ENCODE peak calls at places on chromosomes 13 and 19, in nine cellular contexts. E, S, C, G, Y, T, O, V and M are unnamed samples. For H3K4me1 and H3K27me3, the result is how much of the 10 kb centered on the place peaks cover.

GRCh38 chr13:81929988-81930387 is 1589.1 kb upstream of the SPRY2 start:
- DNase-seq in E (no peak), S (no peak), C (no peak), G (peak), Y (no peak), T (peak), O (no peak), V (peak), M (no peak)

GRCh38 chr13:39676315-39676876 is 20.9 kb downstream of the COG6 start:
- DNase-seq in E (no peak), S (no peak), C (peak), G (peak), Y (peak), T (peak), O (no peak), V (peak), M (no peak)

GRCh38 chr13:101308247-101309013 is 107.9 kb downstream of the NALCN start:
- DNase-seq in E (no peak), S (no peak), C (no peak), G (peak), Y (no peak), T (peak), O (no peak), V (no peak), M (no peak)

GRCh38 chr19:47658431-47659383 is 49.8 kb downstream of the BICRA start:
- DNase-seq in E (no peak), S (no peak), C (no peak), G (no peak), Y (no peak), T (peak), O (no peak), V (no peak), M (peak)

GRCh38 chr19:42461700-42462324 is 19.1 kb upstream of the CXCL17 start:
- DNase-seq in E (no peak), S (no peak), C (peak), G (peak), Y (no peak), T (no peak), O (no peak), V (no peak), M (no peak)

GRCh38 chr13:74194856-74195255 is 60.7 kb upstream of the KLF12 start:
- DNase-seq in E (no peak), S (no peak), C (no peak), G (no peak), Y (no peak), T (peak), O (no peak), V (no peak), M (no peak)

GRCh38 chr13:40210865-40211585 is 455.4 kb downstream of the FOXO1 start:
- DNase-seq in E (no peak), S (no peak), C (no peak), G (no peak), Y (no peak), T (no peak), O (no peak), V (no peak), M (no peak)

GRCh38 chr13:68608147-68608546 is 1378.0 kb upstream of the PCDH9 start:
- DNase-seq in E (no peak), S (no peak), C (no peak), G (no peak), Y (no peak), T (peak), O (no peak), V (no peak), M (no peak)

GRCh38 chr13:28620011-28620830 is 38.7 kb upstream of the POMP start:
- DNase-seq in E (no peak), S (no peak), C (no peak), G (no peak), Y (no peak), T (peak), O (no peak), V (no peak), M (no peak)

GRCh38 chr13:113635709-113636108 is 22.3 kb downstream of the ATP4B start:
- DNase-seq in E (no peak), S (no peak), C (no peak), G (no peak), Y (no peak), T (no peak), O (no peak), V (no peak), M (no peak)

GRCh38 chr13:87712012-87712411 is 40.8 kb downstream of the SLITRK5 start:
- DNase-seq in E (no peak), S (no peak), C (no peak), G (no peak), Y (no peak), T (no peak), O (no peak), V (no peak), M (no peak)

GRCh38 chr13:62747152-62747551 is 1331.5 kb upstream of the PCDH20 start:
- DNase-seq in E (no peak), S (no peak), C (no peak), G (no peak), Y (peak), T (no peak), O (no peak), V (peak), M (no peak)

GRCh38 chr13:44079413-44080205 is 199.9 kb downstream of the LACC1 start:
- DNase-seq in E (no peak), S (no peak), C (no peak), G (no peak), Y (no peak), T (no peak), O (no peak), V (no peak), M (no peak)

GRCh38 chr13:99986751-99987150 is 5.2 kb downstream of the ZIC2 start:
- DNase-seq in E (no peak), S (no peak), C (no peak), G (no peak), Y (no peak), T (no peak), O (no peak), V (no peak), M (no peak)

GRCh38 chr13:45121421-45121820 is 1.1 kb downstream of the GTF2F2 start:
- DNase-seq in E (no peak), S (no peak), C (no peak), G (peak), Y (peak), T (peak), O (no peak), V (peak), M (no peak)

GRCh38 chr13:46131705-46132104 is 26.9 kb upstream of the CPB2 start:
- DNase-seq in E (no peak), S (no peak), C (no peak), G (no peak), Y (no peak), T (no peak), O (no peak), V (no peak), M (no peak)

GRCh38 chr19:40927567-40927966 is 45.5 kb upstream of the CYP2A7 start:
- DNase-seq in E (no peak), S (no peak), C (no peak), G (no peak), Y (no peak), T (no peak), O (no peak), V (no peak), M (no peak)

GRCh38 chr19:3282564-3282963 is 58.1 kb downstream of the CELF5 start:
- DNase-seq in E (no peak), S (no peak), C (no peak), G (no peak), Y (no peak), T (no peak), O (no peak), V (no peak), M (no peak)

GRCh38 chr19:50315773-50316448 is 13.3 kb downstream of the KCNC3 start:
- DNase-seq in E (no peak), S (no peak), C (no peak), G (no peak), Y (no peak), T (no peak), O (no peak), V (no peak), M (no peak)

GRCh38 chr19:19436137-19436691 is 30.7 kb downstream of the GATAD2A start:
- DNase-seq in E (no peak), S (no peak), C (no peak), G (no peak), Y (no peak), T (no peak), O (no peak), V (no peak), M (no peak)

GRCh38 chr13:38045278-38046048 is 175.9 kb upstream of the TRPC4 start:
- DNase-seq in E (no peak), S (no peak), C (no peak), G (peak), Y (peak), T (peak), O (no peak), V (peak), M (no peak)

GRCh38 chr19:18294467-18294864 is 13.0 kb upstream of the JUND start:
- DNase-seq in E (no peak), S (peak), C (no peak), G (peak), Y (no peak), T (peak), O (peak), V (no peak), M (no peak)

GRCh38 chr13:25114220-25114619 is 18.3 kb downstream of the PABPC3 start:
- DNase-seq in E (peak), S (peak), C (peak), G (peak), Y (peak), T (peak), O (peak), V (peak), M (peak)

GRCh38 chr13:84925443-84925842 is 873.8 kb downstream of the SLITRK6 start:
- DNase-seq in E (no peak), S (no peak), C (no peak), G (peak), Y (peak), T (peak), O (no peak), V (peak), M (no peak)

GRCh38 chr13:113427562-113428468 is 25.5 kb downstream of the ADPRHL1 start:
- DNase-seq in E (no peak), S (no peak), C (no peak), G (no peak), Y (peak), T (no peak), O (no peak), V (peak), M (no peak)

GRCh38 chr19:51258165-51258564 is 7.3 kb downstream of the SIGLECL1 start:
- DNase-seq in E (no peak), S (no peak), C (no peak), G (no peak), Y (no peak), T (no peak), O (no peak), V (no peak), M (no peak)

DNA sequence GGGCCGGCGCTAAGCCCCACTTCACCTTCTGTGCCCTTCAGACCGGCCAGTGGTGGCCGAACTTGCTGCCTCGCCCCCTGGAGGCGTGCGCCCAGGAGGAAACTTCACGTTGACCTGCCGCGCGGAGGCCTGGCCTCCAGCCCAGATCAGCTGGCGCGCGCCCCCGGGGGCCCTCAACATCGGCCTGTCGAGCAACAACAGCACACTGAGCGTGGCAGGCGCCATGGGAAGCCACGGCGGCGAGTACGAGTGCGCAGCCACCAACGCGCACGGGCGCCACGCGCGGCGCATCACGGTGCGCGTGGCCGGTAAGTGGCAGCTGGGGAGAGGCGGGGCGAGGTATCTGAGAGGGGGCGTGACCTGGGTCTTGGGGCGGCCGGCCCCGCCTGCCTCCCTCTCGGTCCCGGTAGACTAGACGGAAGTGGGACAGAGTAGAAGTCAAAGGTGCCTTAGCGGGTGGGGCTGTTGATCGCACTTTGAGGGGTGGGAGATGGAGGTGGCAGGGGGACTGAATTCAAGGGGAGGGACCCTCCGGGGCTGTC is 5.6 kb downstream of the ICAM5 start:
- DNase-seq in E (peak), S (peak), C (peak), G (no peak), Y (no peak), T (no peak), O (peak), V (no peak), M (peak)
- TF ChIP-seq CTCF in E (no peak), S (no peak), C (no peak), G (no peak), Y (no peak), T (no peak), O (no peak), V (no peak), M (no peak)

DNA sequence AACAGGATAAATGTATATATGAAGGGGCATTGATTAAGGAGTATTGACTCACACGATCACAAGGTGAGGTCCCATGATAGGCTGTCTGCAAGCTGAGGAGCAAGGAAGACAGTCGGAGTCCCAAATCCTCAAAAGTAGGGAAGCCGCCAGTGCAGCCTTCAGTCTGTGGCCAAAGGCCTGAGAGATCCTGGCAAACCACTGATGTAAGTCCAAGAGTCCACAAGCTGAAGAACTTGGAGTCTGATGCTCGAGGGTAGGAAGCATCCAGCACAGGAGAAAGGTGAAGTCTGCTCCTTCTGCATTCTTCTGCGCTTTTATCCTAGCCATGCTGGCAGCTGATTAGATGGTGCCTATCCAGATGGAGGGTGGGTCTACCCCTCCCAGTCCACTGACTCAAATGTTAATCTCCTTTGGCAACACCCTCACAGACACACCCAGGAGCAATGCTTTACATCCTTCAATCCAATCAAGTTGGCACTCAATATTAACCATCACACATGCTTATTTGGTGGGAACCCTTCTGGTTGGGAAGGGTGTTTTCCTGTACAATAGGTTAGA is 55.1 kb downstream of the SLAIN1 start:
- DNase-seq in E (no peak), S (no peak), C (no peak), G (no peak), Y (no peak), T (no peak), O (no peak), V (no peak), M (no peak)
- H3K4me1 ChIP-seq in E (under half), S (under half), C (under half), G (under half), Y (under half), T (under half), O (under half), V (under half), M (under half)

GRCh38 chr13:111530137-111530536 is 209.7 kb downstream of the TEX29 start:
- DNase-seq in E (no peak), S (no peak), C (no peak), G (no peak), Y (no peak), T (no peak), O (no peak), V (no peak), M (no peak)

GRCh38 chr13:111533900-111534645 is 213.6 kb downstream of the TEX29 start:
- DNase-seq in E (no peak), S (no peak), C (no peak), G (no peak), Y (no peak), T (no peak), O (no peak), V (no peak), M (no peak)

GRCh38 chr13:111531505-111531904 is 211.1 kb downstream of the TEX29 start:
- DNase-seq in E (no peak), S (no peak), C (no peak), G (no peak), Y (peak), T (no peak), O (no peak), V (no peak), M (no peak)

GRCh38 chr13:111534646-111535461 is 214.4 kb downstream of the TEX29 start:
- DNase-seq in E (no peak), S (no peak), C (no peak), G (no peak), Y (no peak), T (no peak), O (no peak), V (no peak), M (no peak)

GRCh38 chr13:111532111-111532510 is 211.7 kb downstream of the TEX29 start:
- DNase-seq in E (no peak), S (no peak), C (no peak), G (no peak), Y (no peak), T (no peak), O (no peak), V (no peak), M (no peak)
- H3K27me3 ChIP-seq in E (half or more), S (under half), C (under half), G (under half), Y (under half), T (under half), O (under half), V (under half), M (under half)

DNA sequence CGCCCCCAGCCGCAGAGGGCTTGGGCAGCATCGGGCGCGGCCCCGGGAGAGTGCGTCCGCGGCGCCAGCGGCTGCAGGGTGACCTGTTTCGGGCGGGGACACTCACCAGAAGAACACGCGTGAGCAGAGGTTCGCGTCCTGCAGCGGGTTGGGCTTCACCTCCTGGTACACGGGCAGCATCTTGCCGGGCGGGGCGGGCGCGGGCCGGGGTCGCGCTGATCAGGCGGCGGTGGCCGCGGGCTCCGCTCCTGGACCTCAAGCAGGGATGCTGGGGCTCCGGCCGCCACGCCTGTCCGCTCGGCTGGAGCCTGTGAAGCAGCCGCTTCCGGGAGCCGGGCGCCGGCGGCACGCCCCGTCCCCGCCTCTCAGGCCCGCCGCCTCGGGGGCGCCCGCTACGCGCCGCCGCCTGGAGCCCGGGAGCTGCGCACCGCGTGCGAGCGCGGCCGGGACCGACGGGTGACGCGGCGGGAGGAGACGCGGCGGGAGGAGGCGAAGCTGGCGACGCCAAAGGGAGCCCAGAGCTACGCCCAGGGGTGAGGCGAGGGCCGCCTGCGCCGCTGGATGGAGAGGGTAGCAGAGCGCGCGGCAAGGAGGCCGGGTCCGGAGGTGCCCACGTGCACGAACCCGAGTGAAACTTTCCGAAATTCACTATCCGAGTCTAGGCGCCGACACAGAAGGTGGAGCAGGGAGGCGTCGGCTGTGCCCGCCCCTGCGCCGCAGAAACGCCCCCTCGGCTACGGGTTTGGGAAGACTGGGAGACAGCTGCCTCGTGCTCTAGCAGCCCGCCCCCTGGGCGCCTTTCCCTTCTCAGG is at the start of gene ABCC4:
- DNase-seq in E (peak), S (peak), C (peak), G (peak), Y (peak), T (peak), O (peak), V (peak), M (peak)
- TF ChIP-seq CTCF in E (no peak), S (no peak), C (no peak), G (no peak), Y (no peak), T (no peak), O (no peak), V (no peak), M (no peak)

GRCh38 chr19:14473915-14474578 is 1.1 kb downstream of the PTGER1 start:
- DNase-seq in E (no peak), S (peak), C (peak), G (no peak), Y (no peak), T (peak), O (no peak), V (no peak), M (peak)
- H3K4me1 ChIP-seq in E (under half), S (under half), C (under half), G (under half), Y (under half), T (under half), O (under half), V (under half), M (under half)

DNA sequence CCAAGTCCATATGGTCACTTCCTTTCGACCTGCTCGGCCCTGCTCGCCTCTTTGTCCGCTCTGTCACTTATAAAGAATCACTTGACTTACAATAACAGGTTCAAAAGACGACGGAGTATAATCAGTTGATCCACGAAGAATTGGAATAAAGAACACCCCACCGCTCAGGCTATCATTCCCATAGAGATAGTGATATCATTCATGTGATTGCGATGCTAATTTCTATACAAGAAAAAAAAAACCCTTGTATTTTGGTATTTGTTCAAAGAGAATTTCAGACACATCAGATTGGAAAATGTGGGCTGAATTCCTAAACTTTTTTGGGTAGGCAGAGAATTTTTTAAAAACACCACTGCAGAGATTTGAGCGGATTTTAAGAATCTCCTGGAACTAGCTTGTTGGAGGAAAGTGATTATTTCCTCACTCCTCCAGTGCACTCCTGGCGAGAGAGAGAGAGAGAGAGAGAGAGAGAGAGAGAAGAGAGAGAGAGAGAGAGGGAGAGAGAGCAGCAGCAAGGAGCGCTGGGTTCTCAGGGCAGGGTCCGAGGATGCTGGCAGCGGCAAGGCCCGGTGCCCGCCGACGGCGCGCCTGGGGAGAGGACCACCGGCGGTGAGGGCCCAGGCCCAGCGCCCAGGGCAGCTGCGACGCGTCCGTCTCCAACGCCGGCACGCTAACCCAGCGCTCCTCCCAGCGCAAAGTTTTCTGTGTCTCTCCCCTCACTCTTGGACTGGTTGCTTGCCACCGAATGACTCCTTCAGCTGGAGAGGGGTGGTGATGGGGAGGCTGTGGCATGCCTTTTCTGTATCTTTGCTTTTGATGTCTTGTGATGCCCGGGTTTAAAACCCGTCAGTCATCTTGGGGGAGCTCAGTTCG is 149.0 kb upstream of the ZNF536 start:
- DNase-seq in E (no peak), S (no peak), C (no peak), G (no peak), Y (no peak), T (no peak), O (no peak), V (no peak), M (no peak)
- H3K27me3 ChIP-seq in E (half or more), S (under half), C (under half), G (under half), Y (under half), T (under half), O (under half), V (half or more), M (half or more)

GRCh38 chr13:91714726-91715334 is 316.4 kb downstream of the GPC5 start:
- DNase-seq in E (no peak), S (no peak), C (peak), G (no peak), Y (no peak), T (no peak), O (no peak), V (no peak), M (no peak)
- TF ChIP-seq CTCF in E (no peak), S (no peak), C (no peak), G (no peak), Y (no peak), T (no peak), O (no peak), V (no peak), M (no peak)